ENCODE peak calls at places on chromosomes 5 and 9, in nine cellular contexts. F is fibroblast of lung; Q is effector memory CD4-positive, alpha-beta T cell; I is neuronal stem cell; X is MM.1S; O is CD4-positive, CD25-positive, alpha-beta regulatory T cell; H is lower lobe of right lung; V is PC-9; K is CD8-positive, alpha-beta T cell. J is an unnamed sample.
A peak's percentile ranks its signal among the peaks of the same experiment; 100 is the strongest.

GRCh38 chr9:134518004-134518606 is 123.5 kb upstream of the COL5A1 start:
- DNase-seq in F (no peak), Q (no peak), I (no peak), X (no peak), O (no peak), H (peak; percentile 46), V (no peak), K (no peak), J (peak; percentile 75)

GRCh38 chr5:179241175-179241574 is 104.1 kb downstream of the ADAMTS2 start:
- DNase-seq in F (no peak), Q (no peak), I (no peak), X (no peak), O (no peak), H (peak; percentile 40), V (no peak), K (no peak), J (peak; percentile 53)

GRCh38 chr5:1201327-1202025 is at the start of gene SLC6A19:
- DNase-seq in F (no peak), Q (no peak), I (no peak), X (no peak), O (no peak), H (peak; percentile 47), V (no peak), K (no peak), J (peak; percentile 53)

GRCh38 chr5:16313761-16314160 is 134.2 kb upstream of the MARCHF11 start:
- DNase-seq in F (no peak), Q (no peak), I (no peak), X (no peak), O (no peak), H (no peak), V (no peak), K (no peak), J (no peak)

GRCh38 chr9:88936668-88937067 is 54.6 kb upstream of the S1PR3 start:
- DNase-seq in F (peak; percentile 47), Q (no peak), I (no peak), X (no peak), O (no peak), H (no peak), V (no peak), K (no peak), J (no peak)

GRCh38 chr9:127183814-127184582 is 61.6 kb upstream of the ANGPTL2 start:
- DNase-seq in F (peak; percentile 97), Q (no peak), I (no peak), X (no peak), O (no peak), H (no peak), V (no peak), K (no peak), J (peak; percentile 84)

GRCh38 chr5:178454821-178455479 is 135.2 kb downstream of the COL23A1 start:
- DNase-seq in F (no peak), Q (no peak), I (no peak), X (no peak), O (no peak), H (no peak), V (no peak), K (no peak), J (no peak)

GRCh38 chr9:20811872-20812271 is 127.8 kb downstream of the FOCAD start:
- DNase-seq in F (peak; percentile 66), Q (no peak), I (no peak), X (no peak), O (no peak), H (no peak), V (no peak), K (no peak), J (no peak)

GRCh38 chr5:45639038-45639437 is 57.1 kb downstream of the HCN1 start:
- DNase-seq in F (no peak), Q (no peak), I (no peak), X (no peak), O (no peak), H (no peak), V (no peak), K (no peak), J (no peak)

GRCh38 chr5:40172721-40173120 is 507.0 kb upstream of the PTGER4 start:
- DNase-seq in F (no peak), Q (no peak), I (no peak), X (no peak), O (no peak), H (no peak), V (peak; percentile 82), K (no peak), J (no peak)

GRCh38 chr5:142206801-142207200 is 98.2 kb downstream of the NDFIP1 start:
- DNase-seq in F (no peak), Q (no peak), I (no peak), X (no peak), O (no peak), H (no peak), V (no peak), K (no peak), J (no peak)

GRCh38 chr5:132086277-132086794 is 12.7 kb downstream of the CSF2 start:
- DNase-seq in F (peak; percentile 90), Q (no peak), I (no peak), X (no peak), O (no peak), H (no peak), V (peak; percentile 59), K (no peak), J (peak; percentile 84)

GRCh38 chr9:23551929-23552707 is 273.9 kb downstream of the ELAVL2 start:
- DNase-seq in F (no peak), Q (no peak), I (no peak), X (no peak), O (no peak), H (no peak), V (no peak), K (no peak), J (no peak)

GRCh38 chr5:143200781-143201398 is 202.6 kb downstream of the NR3C1 start:
- DNase-seq in F (peak; percentile 93), Q (no peak), I (no peak), X (no peak), O (no peak), H (no peak), V (no peak), K (no peak), J (peak; percentile 50)

GRCh38 chr9:92710368-92710767 is 40.4 kb upstream of the IPPK start:
- DNase-seq in F (no peak), Q (no peak), I (no peak), X (no peak), O (no peak), H (no peak), V (no peak), K (no peak), J (no peak)

GRCh38 chr9:107756091-107756490 is 266.5 kb upstream of the KLF4 start:
- DNase-seq in F (no peak), Q (no peak), I (no peak), X (no peak), O (no peak), H (no peak), V (no peak), K (no peak), J (no peak)

GRCh38 chr9:107750741-107751521 is 261.4 kb upstream of the KLF4 start:
- DNase-seq in F (peak; percentile 100), Q (no peak), I (no peak), X (no peak), O (no peak), H (peak; percentile 72), V (peak; percentile 95), K (no peak), J (peak; percentile 95)

GRCh38 chr9:107759009-107759822 is 269.6 kb upstream of the KLF4 start:
- DNase-seq in F (no peak), Q (no peak), I (no peak), X (no peak), O (no peak), H (no peak), V (no peak), K (no peak), J (no peak)

GRCh38 chr9:107751522-107752235 is 262.1 kb upstream of the KLF4 start:
- DNase-seq in F (peak; percentile 37), Q (no peak), I (no peak), X (no peak), O (no peak), H (no peak), V (peak; percentile 92), K (no peak), J (no peak)

DNA sequence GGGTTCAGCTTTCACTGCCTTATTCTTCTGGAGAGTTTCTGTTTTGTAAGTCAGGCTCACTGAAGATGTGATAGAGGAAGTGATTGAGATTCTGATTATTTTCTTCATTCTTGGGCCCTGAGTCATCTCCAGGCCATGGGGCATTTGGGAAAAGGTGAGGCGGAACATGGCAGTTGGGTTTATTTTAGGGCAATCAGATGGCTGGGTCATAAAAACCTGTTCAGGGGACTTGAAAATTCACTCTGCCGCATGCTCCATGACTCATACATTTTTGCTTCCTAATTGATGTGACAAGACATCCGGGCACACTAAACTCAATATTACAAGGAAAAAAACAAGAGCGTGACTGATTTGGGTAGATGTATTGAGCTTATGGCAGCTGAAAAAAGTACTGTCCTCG is 265.7 kb upstream of the KLF4 start:
- DNase-seq in F (peak; percentile 70), Q (no peak), I (no peak), X (no peak), O (no peak), H (no peak), V (peak; percentile 99), K (no peak), J (no peak)
- H3K27ac ChIP-seq in F (no peak overlapping the region), Q (no peak overlapping the region), I (no peak overlapping the region), X (no peak overlapping the region), O (no peak overlapping the region), H (no peak overlapping the region), V (peak overlapping the region; percentile 99), K (no peak overlapping the region), J (no peak overlapping the region)

DNA sequence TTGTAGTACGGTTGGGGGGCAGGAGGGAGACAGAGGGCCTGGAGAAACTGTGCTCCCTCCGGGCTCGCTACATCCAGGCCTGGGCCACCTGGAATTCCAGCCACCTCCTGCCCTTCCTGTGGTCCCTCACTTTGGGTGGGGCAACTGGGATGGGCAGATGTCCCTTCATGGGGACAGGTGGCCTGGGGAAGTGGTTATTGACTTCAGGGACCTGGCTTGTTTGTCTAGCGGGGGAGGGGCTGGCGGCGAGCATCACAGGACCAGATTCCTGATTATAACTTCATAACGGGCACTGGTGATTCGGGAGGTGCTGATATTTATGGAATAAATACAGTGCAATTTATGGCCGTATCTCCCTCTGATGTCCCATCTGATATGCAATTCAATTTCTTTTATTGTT is 20.1 kb upstream of the LAMC3 start:
- DNase-seq in F (no peak), Q (no peak), I (no peak), X (no peak), O (no peak), H (no peak), V (no peak), K (no peak), J (no peak)
- H3K27me3 ChIP-seq in F (peaks cover 8% of the 10 kb centered on the region), Q (no peaks in the 10 kb centered on the region), I (peaks cover 10% of the 10 kb centered on the region), X (peaks cover 100% of the 10 kb centered on the region), O (no peaks in the 10 kb centered on the region), H (peaks cover 29% of the 10 kb centered on the region), V (peaks cover 16% of the 10 kb centered on the region), K (no peaks in the 10 kb centered on the region), J (no peaks in the 10 kb centered on the region)

DNA sequence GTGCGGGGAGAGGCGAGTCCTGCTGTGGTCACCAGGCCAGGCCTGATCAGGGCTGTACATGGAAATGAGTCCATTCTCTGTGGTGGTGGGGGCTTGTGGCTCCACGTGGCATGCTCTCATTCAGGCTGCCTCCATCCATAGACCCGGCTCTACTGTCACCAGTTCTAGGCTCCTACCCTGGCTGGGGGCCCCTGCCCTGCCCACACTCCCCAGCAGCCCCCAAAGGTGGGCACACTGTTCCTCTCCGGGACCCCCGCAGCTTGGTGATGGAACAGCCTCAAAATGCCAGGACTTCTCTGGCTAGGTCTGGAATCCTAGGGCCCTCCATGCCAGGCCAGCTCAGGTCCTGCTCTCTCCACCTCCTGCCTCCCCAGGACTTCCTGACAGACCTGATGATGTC is 111.7 kb downstream of the DAB2IP start:
- DNase-seq in F (no peak), Q (no peak), I (no peak), X (no peak), O (no peak), H (no peak), V (no peak), K (no peak), J (peak; percentile 37)
- H3K27ac ChIP-seq in F (no peak overlapping the region), Q (no peak overlapping the region), I (no peak overlapping the region), X (no peak overlapping the region), O (no peak overlapping the region), H (no peak overlapping the region), V (no peak overlapping the region), K (no peak overlapping the region), J (no peak overlapping the region)

GRCh38 chr9:75591972-75592371 is 298.5 kb upstream of the PCSK5 start:
- DNase-seq in F (no peak), Q (no peak), I (no peak), X (no peak), O (no peak), H (no peak), V (no peak), K (no peak), J (no peak)
- H3K27me3 ChIP-seq in F (no peaks in the 10 kb centered on the region), Q (no peaks in the 10 kb centered on the region), I (no peaks in the 10 kb centered on the region), X (no peaks in the 10 kb centered on the region), O (no peaks in the 10 kb centered on the region), H (no peaks in the 10 kb centered on the region), V (no peaks in the 10 kb centered on the region), K (no peaks in the 10 kb centered on the region), J (no peaks in the 10 kb centered on the region)

J was measured in right cardiac atrium.